ENCODE peak calls at places on chromosomes 7 and 10, in six cellular contexts. P, Z, I, H, G and T are unnamed samples.

GRCh38 chr7:25456467-25457171 is 228.3 kb upstream of the NPVF start:
- DNase-seq in P (peak; percentile 20), Z (no peak), I (no peak), H (peak; percentile 4), G (no peak), T (no peak)

GRCh38 chr7:33805630-33806233 is 99.6 kb upstream of the BMPER start:
- DNase-seq in P (no peak), Z (peak; percentile 80), I (peak; percentile 15), H (peak; percentile 93), G (peak; percentile 78), T (no peak)

GRCh38 chr7:26469188-26469587 is 177.5 kb downstream of the SNX10 start:
- DNase-seq in P (no peak), Z (no peak), I (no peak), H (no peak), G (no peak), T (no peak)

GRCh38 chr10:30832727-30833624 is 198.7 kb downstream of the ZNF438 start:
- DNase-seq in P (no peak), Z (no peak), I (no peak), H (no peak), G (no peak), T (no peak)

GRCh38 chr7:35422715-35423114 is 168.8 kb upstream of the TBX20 start:
- DNase-seq in P (no peak), Z (no peak), I (no peak), H (no peak), G (no peak), T (no peak)

GRCh38 chr7:107838024-107838423 is 35.0 kb upstream of the SLC26A3 start:
- DNase-seq in P (no peak), Z (no peak), I (no peak), H (no peak), G (no peak), T (no peak)

GRCh38 chr7:25014735-25015134 is 34.8 kb upstream of the OSBPL3 start:
- DNase-seq in P (no peak), Z (peak; percentile 92), I (no peak), H (peak; percentile 83), G (peak; percentile 89), T (no peak)

GRCh38 chr10:2772791-2773644 is 294.3 kb upstream of the PFKP start:
- DNase-seq in P (no peak), Z (no peak), I (no peak), H (no peak), G (no peak), T (no peak)

GRCh38 chr10:15579605-15580004 is 140.1 kb downstream of the ITGA8 start:
- DNase-seq in P (no peak), Z (peak; percentile 26), I (no peak), H (no peak), G (peak; percentile 6), T (no peak)

GRCh38 chr7:92621641-92622429 is 31.6 kb upstream of the FAM133B start:
- DNase-seq in P (no peak), Z (peak; percentile 35), I (no peak), H (no peak), G (no peak), T (no peak)

GRCh38 chr10:46516660-46517416 is 39.6 kb downstream of the GPRIN2 start:
- DNase-seq in P (no peak), Z (peak; percentile 86), I (peak; percentile 70), H (peak; percentile 90), G (peak; percentile 80), T (peak; percentile 20)

GRCh38 chr7:42012786-42013360 is 224.1 kb downstream of the GLI3 start:
- DNase-seq in P (no peak), Z (peak; percentile 78), I (no peak), H (no peak), G (peak; percentile 72), T (no peak)

GRCh38 chr10:2900530-2900929 is 166.8 kb upstream of the PFKP start:
- DNase-seq in P (no peak), Z (no peak), I (no peak), H (no peak), G (no peak), T (no peak)

GRCh38 chr7:96998333-96998732 is 7.0 kb upstream of the DLX6 start:
- DNase-seq in P (no peak), Z (no peak), I (no peak), H (no peak), G (no peak), T (no peak)

DNA sequence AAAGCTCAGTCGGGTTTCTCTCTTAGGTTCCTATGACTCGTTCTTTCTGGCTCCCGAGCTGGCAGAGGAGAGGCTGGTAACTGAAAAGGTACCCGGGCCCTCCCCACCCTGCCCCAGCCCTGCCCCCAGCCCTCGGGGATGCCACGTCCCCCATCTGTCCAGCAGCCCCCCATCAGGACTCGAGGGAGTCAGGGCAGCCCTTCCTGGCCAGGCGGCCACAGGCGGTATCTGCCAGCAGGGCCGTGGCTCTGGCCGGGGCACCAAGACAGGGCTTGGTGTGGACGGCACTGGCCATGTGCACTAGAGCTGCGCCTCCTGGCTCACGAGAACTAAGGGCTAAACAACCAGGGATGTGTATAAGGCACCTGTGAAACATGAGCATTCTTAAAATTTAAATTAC is 29.7 kb downstream of the KNDC1 start:
- DNase-seq in P (no peak), Z (no peak), I (no peak), H (no peak), G (no peak), T (peak; percentile 56)
- H3K27me3 ChIP-seq in P (no peaks in the 10 kb centered on the region), Z (no peaks in the 10 kb centered on the region), I (no peaks in the 10 kb centered on the region), H (no peaks in the 10 kb centered on the region), G (no peaks in the 10 kb centered on the region), T (no peaks in the 10 kb centered on the region)

DNA sequence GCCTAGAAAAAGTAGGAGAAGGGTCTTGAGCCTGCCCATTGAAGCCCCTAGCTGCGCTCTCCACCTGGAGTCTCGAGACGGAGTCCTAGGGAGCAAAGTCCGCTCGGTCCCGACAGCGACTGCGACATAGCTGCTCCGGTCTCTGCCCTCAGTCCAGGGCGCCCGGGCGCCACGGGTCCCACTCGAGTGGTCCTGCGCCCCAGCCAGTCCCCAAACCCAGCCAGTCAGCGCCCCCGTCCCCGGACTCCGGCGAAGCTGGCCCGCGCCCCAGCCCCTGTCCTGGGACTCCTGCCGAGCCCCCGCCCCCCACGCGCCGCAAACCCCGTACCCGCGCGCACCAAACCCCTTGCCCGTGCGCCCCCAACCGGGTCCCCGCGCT is 480 bp downstream of the TNS3 start:
- DNase-seq in P (peak; percentile 64), Z (no peak), I (peak; percentile 73), H (no peak), G (no peak), T (peak; percentile 89)
- H3K4me1 ChIP-seq in P (peaks cover 38% of the 10 kb centered on the region), Z (peaks cover 29% of the 10 kb centered on the region), I (peaks cover 47% of the 10 kb centered on the region), H (no peaks in the 10 kb centered on the region), G (peaks cover 23% of the 10 kb centered on the region), T (peaks cover 50% of the 10 kb centered on the region)

GRCh38 chr7:44694326-44694725 is 54.3 kb upstream of the ZMIZ2 start:
- DNase-seq in P (no peak), Z (no peak), I (no peak), H (no peak), G (no peak), T (no peak)

GRCh38 chr7:44696728-44697127 is 51.9 kb upstream of the ZMIZ2 start:
- DNase-seq in P (no peak), Z (no peak), I (no peak), H (no peak), G (no peak), T (no peak)

GRCh38 chr7:44694766-44695165 is 53.9 kb upstream of the ZMIZ2 start:
- DNase-seq in P (no peak), Z (no peak), I (no peak), H (no peak), G (no peak), T (no peak)

GRCh38 chr7:44695756-44696155 is 52.9 kb upstream of the ZMIZ2 start:
- DNase-seq in P (no peak), Z (no peak), I (no peak), H (no peak), G (no peak), T (no peak)

GRCh38 chr7:44693641-44694313 is 54.9 kb upstream of the ZMIZ2 start:
- DNase-seq in P (no peak), Z (peak; percentile 85), I (no peak), H (no peak), G (peak; percentile 78), T (no peak)
- H3K36me3 ChIP-seq in P (peaks cover 7% of the 10 kb centered on the region), Z (peaks cover 20% of the 10 kb centered on the region), I (no peaks in the 10 kb centered on the region), H (peaks cover 59% of the 10 kb centered on the region), G (peaks cover 6% of the 10 kb centered on the region), T (peaks cover 89% of the 10 kb centered on the region)

GRCh38 chr10:62819521-62819920 is 3.4 kb upstream of the EGR2 start:
- DNase-seq in P (no peak), Z (peak; percentile 45), I (peak; percentile 26), H (peak; percentile 52), G (peak; percentile 13), T (no peak)
- H3K27me3 ChIP-seq in P (peaks cover 60% of the 10 kb centered on the region), Z (peaks cover 27% of the 10 kb centered on the region), I (peaks cover 64% of the 10 kb centered on the region), H (peaks cover 88% of the 10 kb centered on the region), G (peaks cover 37% of the 10 kb centered on the region), T (peaks cover 20% of the 10 kb centered on the region)

GRCh38 chr10:102673961-102674511 is 29.8 kb downstream of the TRIM8 start:
- DNase-seq in P (peak; percentile 72), Z (peak; percentile 81), I (peak; percentile 52), H (peak; percentile 92), G (peak; percentile 71), T (no peak)
- H3K4me1 ChIP-seq in P (peaks cover 77% of the 10 kb centered on the region), Z (peaks cover 63% of the 10 kb centered on the region), I (peaks cover 68% of the 10 kb centered on the region), H (peaks cover 91% of the 10 kb centered on the region), G (peaks cover 38% of the 10 kb centered on the region), T (peaks cover 77% of the 10 kb centered on the region)

DNA sequence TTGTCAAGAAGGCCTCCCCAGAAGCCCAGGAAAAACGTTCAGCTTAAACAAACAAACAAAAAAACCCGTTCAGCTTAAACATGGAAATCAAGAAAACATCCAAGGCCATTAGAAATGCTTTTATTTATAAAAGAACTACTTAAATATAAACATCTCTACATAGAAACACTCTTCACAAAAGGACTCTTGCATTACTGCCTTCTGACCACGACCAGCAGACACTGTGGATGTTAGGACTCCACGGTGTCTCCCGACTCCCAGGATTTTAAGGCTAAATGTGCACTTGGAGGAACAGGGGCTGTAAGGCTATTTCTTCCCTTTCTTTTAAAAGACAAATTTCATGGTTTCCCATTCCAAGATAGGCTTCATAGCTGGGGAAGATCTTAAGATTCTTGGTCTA is 93.0 kb downstream of the ABCC2 start:
- DNase-seq in P (no peak), Z (no peak), I (no peak), H (no peak), G (no peak), T (no peak)
- H3K36me3 ChIP-seq in P (peaks cover 52% of the 10 kb centered on the region), Z (peaks cover 20% of the 10 kb centered on the region), I (no peaks in the 10 kb centered on the region), H (peaks cover 45% of the 10 kb centered on the region), G (peaks cover 56% of the 10 kb centered on the region), T (peaks cover 58% of the 10 kb centered on the region)

GRCh38 chr10:129779126-129779525 is 184.9 kb downstream of the EBF3 start:
- DNase-seq in P (no peak), Z (no peak), I (no peak), H (no peak), G (no peak), T (no peak)
- H3K27me3 ChIP-seq in P (no peaks in the 10 kb centered on the region), Z (no peaks in the 10 kb centered on the region), I (no peaks in the 10 kb centered on the region), H (no peaks in the 10 kb centered on the region), G (no peaks in the 10 kb centered on the region), T (no peaks in the 10 kb centered on the region)

GRCh38 chr10:119211176-119211575 is 3.8 kb downstream of the GRK5 start:
- DNase-seq in P (no peak), Z (peak; percentile 82), I (no peak), H (peak; percentile 77), G (peak; percentile 73), T (no peak)

GRCh38 chr10:119210633-119211032 is 3.3 kb downstream of the GRK5 start:
- DNase-seq in P (no peak), Z (no peak), I (no peak), H (no peak), G (no peak), T (no peak)

GRCh38 chr10:119209050-119209735 is 1.8 kb downstream of the GRK5 start:
- DNase-seq in P (peak; percentile 90), Z (peak; percentile 52), I (peak; percentile 78), H (peak; percentile 80), G (peak; percentile 39), T (peak; percentile 58)

GRCh38 chr10:119209736-119210355 is 2.5 kb downstream of the GRK5 start:
- DNase-seq in P (no peak), Z (peak; percentile 27), I (no peak), H (peak; percentile 40), G (no peak), T (no peak)

GRCh38 chr10:119211625-119212441 is 4.5 kb downstream of the GRK5 start:
- DNase-seq in P (no peak), Z (peak; percentile 30), I (no peak), H (peak; percentile 41), G (no peak), T (no peak)
- H3K4me1 ChIP-seq in P (peaks cover 44% of the 10 kb centered on the region), Z (peaks cover 12% of the 10 kb centered on the region), I (peaks cover 47% of the 10 kb centered on the region), H (peaks cover 22% of the 10 kb centered on the region), G (peaks cover 36% of the 10 kb centered on the region), T (peaks cover 58% of the 10 kb centered on the region)